ENCODE peak calls at places on chromosomes 12 and 14, in ten cellular contexts. Z, F, J, G, W, V, T, N, X and R are unnamed samples.

GRCh38 chr12:17588968-17589367 is 501.0 kb downstream of the RERGL start:
- DNase-seq in F (no peak), T (no peak), X (peak), J (no peak), W (no peak), N (no peak), V (no peak), G (no peak), Z (no peak), R (no peak)

GRCh38 chr14:30005114-30005698 is 77.6 kb upstream of the PRKD1 start:
- DNase-seq in Z (no peak), V (no peak), T (no peak), F (no peak), X (peak), N (no peak), G (peak), J (no peak), W (no peak), R (no peak)

GRCh38 chr12:39647383-39647782 is 27.8 kb upstream of the ABCD2 start:
- DNase-seq in J (no peak), G (no peak), V (no peak), T (no peak), F (no peak), N (no peak), Z (no peak), X (no peak), W (no peak), R (no peak)

GRCh38 chr14:96151242-96151641 is 53.4 kb upstream of the BDKRB2 start:
- DNase-seq in N (no peak), X (no peak), F (no peak), J (peak), G (no peak), Z (no peak), W (peak), T (no peak), V (no peak), R (no peak)

GRCh38 chr12:105462841-105463240 is 132.3 kb downstream of the C12orf75 start:
- DNase-seq in N (no peak), X (no peak), V (no peak), F (no peak), J (no peak), G (no peak), W (no peak), Z (no peak), T (no peak), R (no peak)

GRCh38 chr12:58313091-58313855 is 371.9 kb downstream of the ATP23 start:
- DNase-seq in X (no peak), N (no peak), T (no peak), V (no peak), J (no peak), F (peak), G (peak), W (no peak), Z (no peak), R (no peak)

GRCh38 chr12:89516633-89517032 is 8.0 kb downstream of the GALNT4 start:
- DNase-seq in Z (no peak), X (no peak), J (no peak), V (no peak), T (no peak), N (no peak), F (no peak), W (no peak), G (no peak), R (no peak)

GRCh38 chr12:56716933-56717880 is 7.9 kb downstream of the NACA start:
- DNase-seq in X (no peak), N (peak), T (no peak), V (no peak), W (no peak), G (no peak), Z (no peak), F (no peak), J (no peak), R (no peak)

GRCh38 chr14:49240383-49240782 is 345.8 kb downstream of the RPS29 start:
- DNase-seq in V (no peak), Z (no peak), J (no peak), G (no peak), F (no peak), N (no peak), W (no peak), X (no peak), T (no peak), R (no peak)

GRCh38 chr12:12467222-12467621 is 95.4 kb downstream of the DUSP16 start:
- DNase-seq in G (no peak), V (no peak), X (no peak), F (no peak), Z (peak), W (no peak), N (no peak), J (no peak), T (peak), R (peak)

GRCh38 chr12:94594443-94594825 is 55.9 kb downstream of the TMCC3 start:
- DNase-seq in T (no peak), G (no peak), W (no peak), X (no peak), N (no peak), J (no peak), Z (no peak), F (no peak), V (no peak), R (no peak)

GRCh38 chr14:61930101-61930857 is 168.1 kb downstream of the SNAPC1 start:
- DNase-seq in V (no peak), T (no peak), W (no peak), J (no peak), X (no peak), G (no peak), Z (no peak), N (no peak), F (no peak), R (no peak)

GRCh38 chr12:88067301-88067700 is 38.1 kb upstream of the C12orf50 start:
- DNase-seq in F (no peak), G (no peak), T (no peak), X (no peak), V (no peak), N (no peak), Z (no peak), W (no peak), J (no peak), R (no peak)

GRCh38 chr12:91377456-91377855 is 194.8 kb upstream of the DCN start:
- DNase-seq in V (no peak), F (no peak), T (no peak), N (no peak), G (no peak), J (no peak), W (no peak), Z (no peak), X (no peak), R (no peak)

GRCh38 chr12:19154696-19155095 is 25.2 kb downstream of the PLEKHA5 start:
- DNase-seq in J (no peak), V (no peak), N (no peak), T (no peak), G (no peak), W (no peak), X (no peak), F (no peak), Z (no peak), R (no peak)

GRCh38 chr12:112528521-112528920 is 109.8 kb downstream of the PTPN11 start:
- DNase-seq in W (no peak), J (no peak), T (no peak), N (no peak), Z (no peak), V (no peak), X (no peak), F (no peak), G (no peak), R (no peak)